ENCODE peak calls at places on chromosome 12, in five cellular contexts. One of them, this sample, is unnamed.

GRCh38 chr12:129563266-129563665 is 340.6 kb downstream of the TMEM132D start:
- DNase-seq in HAP-1: no peak
- DNase-seq in NCI-H146: no peak
- DNase-seq in cardiac muscle cell: no peak
- DNase-seq in activated CD8-positive, alpha-beta memory T cell treated with anti-CD3 and anti-CD28 coated beads, Interleukin-2, amount 50 U/mL, for 4 hours: no peak
- DNase-seq in this sample: no peak

GRCh38 chr12:65962921-65963883 is 138.9 kb downstream of the HMGA2 start:
- DNase-seq in HAP-1: no peak
- DNase-seq in NCI-H146: peak
- DNase-seq in cardiac muscle cell: peak
- DNase-seq in activated CD8-positive, alpha-beta memory T cell treated with anti-CD3 and anti-CD28 coated beads, Interleukin-2, amount 50 U/mL, for 4 hours: no peak
- DNase-seq in this sample: no peak

GRCh38 chr12:93784339-93785086 is 107.3 kb downstream of the CRADD start:
- DNase-seq in HAP-1: peak
- DNase-seq in NCI-H146: no peak
- DNase-seq in cardiac muscle cell: peak
- DNase-seq in activated CD8-positive, alpha-beta memory T cell treated with anti-CD3 and anti-CD28 coated beads, Interleukin-2, amount 50 U/mL, for 4 hours: no peak
- DNase-seq in this sample: no peak

GRCh38 chr12:130818381-130819247 is 20.4 kb downstream of the STX2 start:
- DNase-seq in HAP-1: no peak
- DNase-seq in NCI-H146: peak
- DNase-seq in cardiac muscle cell: peak
- DNase-seq in activated CD8-positive, alpha-beta memory T cell treated with anti-CD3 and anti-CD28 coated beads, Interleukin-2, amount 50 U/mL, for 4 hours: peak
- DNase-seq in this sample: peak

GRCh38 chr12:67855103-67855502 is 134.1 kb upstream of the IFNG-AS1 start:
- DNase-seq in HAP-1: no peak
- DNase-seq in NCI-H146: no peak
- DNase-seq in cardiac muscle cell: no peak
- DNase-seq in activated CD8-positive, alpha-beta memory T cell treated with anti-CD3 and anti-CD28 coated beads, Interleukin-2, amount 50 U/mL, for 4 hours: no peak
- DNase-seq in this sample: no peak

GRCh38 chr12:108804361-108804949 is 52.9 kb downstream of the SSH1 start:
- DNase-seq in HAP-1: no peak
- DNase-seq in NCI-H146: no peak
- DNase-seq in cardiac muscle cell: peak
- DNase-seq in activated CD8-positive, alpha-beta memory T cell treated with anti-CD3 and anti-CD28 coated beads, Interleukin-2, amount 50 U/mL, for 4 hours: no peak
- DNase-seq in this sample: no peak

GRCh38 chr12:11895421-11896064 is 175.2 kb upstream of the BCL2L14 start:
- DNase-seq in HAP-1: no peak
- DNase-seq in NCI-H146: no peak
- DNase-seq in cardiac muscle cell: no peak
- DNase-seq in activated CD8-positive, alpha-beta memory T cell treated with anti-CD3 and anti-CD28 coated beads, Interleukin-2, amount 50 U/mL, for 4 hours: no peak
- DNase-seq in this sample: no peak

GRCh38 chr12:5556033-5556614 is 124.2 kb downstream of the NTF3 start:
- DNase-seq in HAP-1: no peak
- DNase-seq in NCI-H146: peak
- DNase-seq in cardiac muscle cell: no peak
- DNase-seq in activated CD8-positive, alpha-beta memory T cell treated with anti-CD3 and anti-CD28 coated beads, Interleukin-2, amount 50 U/mL, for 4 hours: no peak
- DNase-seq in this sample: no peak

GRCh38 chr12:95774311-95775045 is 16.1 kb downstream of the NTN4 start:
- DNase-seq in HAP-1: no peak
- DNase-seq in NCI-H146: no peak
- DNase-seq in cardiac muscle cell: no peak
- DNase-seq in activated CD8-positive, alpha-beta memory T cell treated with anti-CD3 and anti-CD28 coated beads, Interleukin-2, amount 50 U/mL, for 4 hours: no peak
- DNase-seq in this sample: no peak

GRCh38 chr12:72264548-72265175 is 7.5 kb upstream of the TRHDE start:
- DNase-seq in HAP-1: peak
- DNase-seq in NCI-H146: no peak
- DNase-seq in cardiac muscle cell: peak
- DNase-seq in activated CD8-positive, alpha-beta memory T cell treated with anti-CD3 and anti-CD28 coated beads, Interleukin-2, amount 50 U/mL, for 4 hours: no peak
- DNase-seq in this sample: no peak

GRCh38 chr12:90627180-90627896 is 327.6 kb downstream of the CCER1 start:
- DNase-seq in HAP-1: no peak
- DNase-seq in NCI-H146: no peak
- DNase-seq in cardiac muscle cell: no peak
- DNase-seq in activated CD8-positive, alpha-beta memory T cell treated with anti-CD3 and anti-CD28 coated beads, Interleukin-2, amount 50 U/mL, for 4 hours: no peak
- DNase-seq in this sample: no peak

GRCh38 chr12:10285919-10286318 is 21.8 kb upstream of the KLRD1 start:
- DNase-seq in HAP-1: no peak
- DNase-seq in NCI-H146: no peak
- DNase-seq in cardiac muscle cell: no peak
- DNase-seq in activated CD8-positive, alpha-beta memory T cell treated with anti-CD3 and anti-CD28 coated beads, Interleukin-2, amount 50 U/mL, for 4 hours: no peak
- DNase-seq in this sample: no peak

GRCh38 chr12:132622437-132623071 is 4.0 kb downstream of the P2RX2 start:
- DNase-seq in HAP-1: no peak
- DNase-seq in NCI-H146: no peak
- DNase-seq in cardiac muscle cell: no peak
- DNase-seq in activated CD8-positive, alpha-beta memory T cell treated with anti-CD3 and anti-CD28 coated beads, Interleukin-2, amount 50 U/mL, for 4 hours: no peak
- DNase-seq in this sample: no peak

GRCh38 chr12:25496098-25496587 is 56.9 kb downstream of the LMNTD1 start:
- DNase-seq in HAP-1: no peak
- DNase-seq in NCI-H146: no peak
- DNase-seq in cardiac muscle cell: no peak
- DNase-seq in activated CD8-positive, alpha-beta memory T cell treated with anti-CD3 and anti-CD28 coated beads, Interleukin-2, amount 50 U/mL, for 4 hours: no peak
- DNase-seq in this sample: no peak

GRCh38 chr12:91920740-91921139 is 224.9 kb downstream of the BTG1 start:
- DNase-seq in HAP-1: no peak
- DNase-seq in NCI-H146: no peak
- DNase-seq in cardiac muscle cell: no peak
- DNase-seq in activated CD8-positive, alpha-beta memory T cell treated with anti-CD3 and anti-CD28 coated beads, Interleukin-2, amount 50 U/mL, for 4 hours: no peak
- DNase-seq in this sample: no peak

GRCh38 chr12:67434653-67435375 is 165.7 kb downstream of the CAND1 start:
- DNase-seq in HAP-1: no peak
- DNase-seq in NCI-H146: no peak
- DNase-seq in cardiac muscle cell: no peak
- DNase-seq in activated CD8-positive, alpha-beta memory T cell treated with anti-CD3 and anti-CD28 coated beads, Interleukin-2, amount 50 U/mL, for 4 hours: no peak
- DNase-seq in this sample: no peak

This sample was measured in aorta.